ENCODE peak calls at places on chromosomes 1 and 21, in four cellular contexts. M, T, V and C are unnamed samples.

GRCh38 chr1:220113136-220113695 is 19.3 kb downstream of the IARS2 start:
- DNase-seq in M (peak), V (peak), T (no peak), C (peak)

GRCh38 chr1:119419109-119419508 is 4.2 kb downstream of the HSD3B2 start:
- DNase-seq in V (no peak), M (no peak), T (no peak), C (no peak)

GRCh38 chr21:45461806-45462341 is 56.9 kb downstream of the COL18A1 start:
- DNase-seq in T (no peak), V (no peak), M (no peak), C (no peak)

GRCh38 chr21:36994501-36995189 is 11.9 kb upstream of the RIPPLY3 start:
- DNase-seq in V (no peak), M (peak), T (no peak), C (no peak)

GRCh38 chr1:162635418-162635817 is 3.2 kb downstream of the DDR2 start:
- DNase-seq in T (peak), V (peak), M (no peak), C (no peak)

GRCh38 chr1:25484096-25484495 is 53.4 kb downstream of the MACO1 start:
- DNase-seq in V (no peak), M (no peak), T (no peak), C (no peak)

GRCh38 chr1:35443768-35444518 is 113.3 kb downstream of the KIAA0319L start:
- DNase-seq in M (no peak), V (no peak), T (no peak), C (no peak)

GRCh38 chr1:78007677-78008341 is 3.1 kb downstream of the DNAJB4 start:
- DNase-seq in M (no peak), V (no peak), T (no peak), C (no peak)

GRCh38 chr21:33152228-33153130 is 77.3 kb upstream of the IFNAR2 start:
- DNase-seq in V (no peak), T (no peak), M (no peak), C (no peak)

GRCh38 chr21:39004776-39005605 is 178.3 kb downstream of the PSMG1 start:
- DNase-seq in T (no peak), V (peak), M (no peak), C (peak)

GRCh38 chr1:46070164-46070814 is 62.1 kb downstream of the PIK3R3 start:
- DNase-seq in T (no peak), M (no peak), V (no peak), C (no peak)

GRCh38 chr1:225824522-225824921 is 14.6 kb downstream of the EPHX1 start:
- DNase-seq in M (no peak), V (no peak), T (no peak), C (no peak)